ENCODE peak calls at places on chromosomes 6 and 20, in eight cellular contexts. O is HepG2, K is left lung, M is MM.1S, Y is body of pancreas, D is A549, P is heart left ventricle, Q is cardiac muscle cell. I is an unnamed sample. For H3K4me1, the result is how much of the 10 kb centered on the place peaks cover.

GRCh38 chr20:60060593-60060992 is 102.4 kb downstream of the CDH26 start:
- DNase-seq in K (peak), M (no peak), D (no peak), P (peak), Y (no peak), Q (peak), O (no peak), I (no peak)

GRCh38 chr6:16338577-16339262 is 100.3 kb downstream of the GMPR start:
- DNase-seq in Y (peak), K (peak), O (no peak), D (peak), Q (peak), M (no peak), P (peak), I (peak)

GRCh38 chr20:50746138-50746940 is 15.0 kb downstream of the PARD6B start:
- DNase-seq in M (no peak), P (no peak), K (no peak), Q (peak), O (peak), D (no peak), Y (no peak), I (no peak)

GRCh38 chr6:10908228-10908627 is 21.4 kb downstream of the SYCP2L start:
- DNase-seq in D (no peak), K (no peak), P (no peak), Y (no peak), Q (no peak), O (no peak), M (peak), I (no peak)

GRCh38 chr6:134534708-134535149 is 216.8 kb upstream of the SGK1 start:
- DNase-seq in D (no peak), O (no peak), K (no peak), Q (no peak), P (no peak), Y (no peak), M (no peak), I (no peak)

GRCh38 chr6:25991785-25992412 is 29.3 kb downstream of the TRIM38 start:
- DNase-seq in D (peak), P (peak), Q (peak), K (peak), O (peak), M (peak), Y (peak), I (peak)

GRCh38 chr6:46648869-46649488 is 3.6 kb downstream of the CYP39A1 start:
- DNase-seq in K (no peak), Q (no peak), M (no peak), P (no peak), O (peak), D (peak), Y (no peak), I (no peak)

GRCh38 chr6:148867851-148868250 is 121.0 kb downstream of the UST start:
- DNase-seq in O (no peak), Y (no peak), K (no peak), M (no peak), D (no peak), P (no peak), Q (no peak), I (no peak)

GRCh38 chr6:125149256-125150144 is 4.1 kb upstream of the TPD52L1 start:
- DNase-seq in K (no peak), O (no peak), M (no peak), Y (no peak), P (no peak), Q (no peak), D (no peak), I (no peak)

GRCh38 chr6:134529921-134530320 is 212.0 kb upstream of the SGK1 start:
- DNase-seq in Y (no peak), M (no peak), P (no peak), O (peak), D (peak), K (no peak), Q (no peak), I (no peak)

GRCh38 chr20:19254956-19255355 is 42.5 kb downstream of the SLC24A3 start:
- DNase-seq in P (no peak), O (no peak), Q (no peak), M (no peak), K (no peak), Y (no peak), D (no peak), I (no peak)

GRCh38 chr6:20540683-20541082 is 6.4 kb downstream of the CDKAL1 start:
- DNase-seq in K (no peak), Y (no peak), M (no peak), P (no peak), O (peak), Q (no peak), D (no peak), I (no peak)

GRCh38 chr20:57819291-57819690 is 109.5 kb upstream of the PMEPA1 start:
- DNase-seq in Y (no peak), P (no peak), D (no peak), K (no peak), Q (no peak), O (no peak), M (no peak), I (no peak)

GRCh38 chr6:74606488-74607135 is 599.2 kb downstream of the COL12A1 start:
- DNase-seq in Y (no peak), D (peak), Q (no peak), P (no peak), O (no peak), M (no peak), K (no peak), I (no peak)

GRCh38 chr20:20743511-20744169 is 31.2 kb upstream of the RALGAPA2 start:
- DNase-seq in P (peak), M (no peak), Q (peak), K (peak), Y (peak), O (peak), D (no peak), I (peak)

GRCh38 chr6:19311786-19312185 is 525.4 kb upstream of the ID4 start:
- DNase-seq in P (no peak), M (no peak), K (no peak), Q (no peak), D (no peak), O (no peak), Y (no peak), I (no peak)

GRCh38 chr6:43465978-43466377 is 10.6 kb upstream of the DLK2 start:
- DNase-seq in D (no peak), M (no peak), Q (no peak), K (no peak), O (no peak), Y (no peak), P (no peak), I (no peak)

GRCh38 chr20:4305091-4305490 is 289.7 kb upstream of the RNF24 start:
- DNase-seq in O (no peak), P (no peak), M (no peak), Y (no peak), K (no peak), D (no peak), Q (no peak), I (no peak)

GRCh38 chr6:34834789-34835518 is 43.1 kb downstream of the BLTP3A start:
- DNase-seq in O (no peak), D (peak), K (no peak), Q (no peak), Y (no peak), M (no peak), P (no peak), I (no peak)

GRCh38 chr6:111124406-111124805 is 37.1 kb downstream of the SLC16A10 start:
- DNase-seq in Q (no peak), K (no peak), O (no peak), P (no peak), D (no peak), M (no peak), Y (no peak), I (no peak)

GRCh38 chr6:30006170-30007131 is 54.6 kb upstream of the POLR1H start:
- DNase-seq in M (no peak), O (no peak), P (peak), Y (peak), Q (peak), K (peak), D (no peak), I (peak)

GRCh38 chr6:159762681-159763293 is 942 bp downstream of the ACAT2 start:
- DNase-seq in D (peak), Y (no peak), O (peak), Q (no peak), K (no peak), M (peak), P (no peak), I (peak)

GRCh38 chr6:83474309-83474708 is 38.0 kb upstream of the PRSS35 start:
- DNase-seq in Y (no peak), P (no peak), D (no peak), M (no peak), O (no peak), Q (no peak), K (no peak), I (no peak)

GRCh38 chr6:17311595-17312311 is 30.6 kb downstream of the RBM24 start:
- DNase-seq in P (peak), K (no peak), M (no peak), D (peak), O (peak), Y (no peak), Q (no peak), I (no peak)

GRCh38 chr20:50371878-50372769 is 138.1 kb upstream of the PTPN1 start:
- DNase-seq in Q (no peak), D (no peak), K (no peak), P (no peak), Y (no peak), O (peak), M (no peak), I (no peak)

GRCh38 chr20:41476013-41476441 is 109.4 kb upstream of the EMILIN3 start:
- DNase-seq in K (no peak), D (peak), Q (no peak), P (peak), Y (peak), O (no peak), M (no peak), I (no peak)

GRCh38 chr6:143286280-143286795 is 164.2 kb downstream of the ADAT2 start:
- DNase-seq in K (no peak), O (no peak), Y (no peak), Q (no peak), D (no peak), M (no peak), P (no peak), I (no peak)

GRCh38 chr6:108835218-108835850 is 12.9 kb upstream of the ARMC2 start:
- DNase-seq in P (peak), Q (peak), O (peak), K (peak), M (peak), Y (peak), D (peak), I (peak)

GRCh38 chr6:169424821-169425240 is 171.2 kb upstream of the THBS2 start:
- DNase-seq in O (no peak), Q (no peak), K (no peak), M (no peak), D (no peak), Y (peak), P (no peak), I (no peak)

GRCh38 chr6:6179858-6180257 is 140.6 kb downstream of the F13A1 start:
- DNase-seq in O (no peak), Y (no peak), P (no peak), K (no peak), Q (no peak), M (no peak), D (peak), I (no peak)

GRCh38 chr6:24026050-24026449 is 100.0 kb upstream of the NRSN1 start:
- DNase-seq in D (no peak), Y (no peak), Q (no peak), P (no peak), O (no peak), K (no peak), M (no peak), I (no peak)

GRCh38 chr6:170094686-170095272 is 196.1 kb downstream of the DLL1 start:
- DNase-seq in P (no peak), Q (no peak), M (no peak), D (no peak), K (no peak), Y (peak), O (no peak), I (peak)

GRCh38 chr6:45661667-45662066 is 283.9 kb upstream of the SUPT3H start:
- DNase-seq in Y (no peak), P (no peak), D (no peak), K (no peak), O (no peak), M (no peak), Q (no peak), I (no peak)

GRCh38 chr6:148890091-148890490 is 143.3 kb downstream of the UST start:
- DNase-seq in M (no peak), D (no peak), O (no peak), Y (no peak), K (no peak), P (no peak), Q (no peak), I (no peak)

GRCh38 chr20:47679462-47679861 is 105.8 kb downstream of the SULF2 start:
- DNase-seq in P (no peak), M (no peak), K (no peak), O (no peak), Y (no peak), D (no peak), Q (no peak), I (no peak)

GRCh38 chr6:3427740-3428085 is 29.1 kb downstream of the SLC22A23 start:
- DNase-seq in P (peak), K (no peak), O (no peak), D (no peak), Y (peak), M (no peak), Q (no peak), I (no peak)

GRCh38 chr6:53960311-53960710 is 150.9 kb upstream of the MLIP start:
- DNase-seq in M (no peak), K (no peak), Q (no peak), D (no peak), O (no peak), P (no peak), Y (no peak), I (no peak)

GRCh38 chr6:7219310-7219709 is 93.7 kb downstream of the SSR1 start:
- DNase-seq in Q (no peak), O (peak), K (no peak), P (peak), D (no peak), Y (peak), M (no peak), I (no peak)

DNA sequence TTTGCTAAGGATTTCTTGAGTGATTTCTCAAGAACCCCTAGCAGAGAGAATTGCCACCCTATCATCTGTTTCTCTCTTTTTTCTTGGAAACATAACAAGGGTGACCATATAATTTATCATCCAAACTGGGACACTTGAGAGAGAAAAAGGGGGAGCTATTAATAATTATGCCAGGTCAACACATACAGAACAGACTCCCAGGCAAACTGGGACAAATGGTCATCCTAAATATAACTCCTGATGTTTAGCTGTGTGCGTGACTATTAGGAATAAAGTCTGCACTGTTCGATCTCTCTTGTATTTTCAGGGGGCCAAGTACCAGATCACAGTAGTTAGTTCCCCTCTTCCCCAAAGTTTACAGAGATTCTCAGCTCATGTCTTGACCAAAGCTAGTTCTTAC is 11.7 kb upstream of the HS3ST5 start:
- DNase-seq in O (no peak), P (no peak), K (no peak), D (no peak), Q (no peak), Y (no peak), M (no peak), I (no peak)
- H3K4me1 ChIP-seq in O (under half), P (under half), K (under half), D (under half), Q (under half), Y (under half), M (under half), I (under half)

GRCh38 chr6:154227862-154228520 is 128.6 kb downstream of the IPCEF1 start:
- DNase-seq in O (no peak), Q (no peak), K (no peak), D (no peak), M (no peak), Y (no peak), P (no peak), I (no peak)
- TF ChIP-seq CTCF in O (no peak), Q (no peak), K (no peak), D (no peak), M (no peak), Y (no peak), P (no peak), I (no peak)

GRCh38 chr6:2221724-2222274 is 23.6 kb downstream of the GMDS start:
- DNase-seq in O (no peak), M (peak), Q (no peak), P (no peak), K (no peak), D (no peak), Y (no peak), I (no peak)
- H3K4me3 ChIP-seq in O (no peak), M (peak), Q (no peak), P (peak), K (peak), D (peak), Y (peak), I (peak)

GRCh38 chr20:17587831-17588230 is 18.0 kb downstream of the DSTN start:
- DNase-seq in O (no peak), K (no peak), M (no peak), P (no peak), D (no peak), Y (no peak), Q (no peak), I (no peak)

GRCh38 chr20:17586250-17586649 is 16.4 kb downstream of the DSTN start:
- DNase-seq in P (no peak), Q (no peak), M (no peak), K (no peak), O (no peak), D (no peak), Y (no peak), I (no peak)

GRCh38 chr20:17584684-17585083 is 14.8 kb downstream of the DSTN start:
- DNase-seq in O (no peak), Y (no peak), D (no peak), Q (no peak), P (no peak), M (no peak), K (no peak), I (no peak)

GRCh38 chr20:17589161-17589834 is 19.4 kb downstream of the DSTN start:
- DNase-seq in Q (no peak), Y (no peak), D (no peak), K (no peak), M (no peak), P (no peak), O (no peak), I (no peak)

GRCh38 chr20:17587148-17587547 is 17.3 kb downstream of the DSTN start:
- DNase-seq in O (no peak), P (no peak), M (no peak), Q (no peak), Y (no peak), K (no peak), D (no peak), I (no peak)
- H3K4me1 ChIP-seq in O (under half), P (under half), M (under half), Q (half or more), Y (half or more), K (under half), D (half or more), I (half or more)

GRCh38 chr6:167272156-167272555 is 19.0 kb upstream of the UNC93A start:
- DNase-seq in K (no peak), P (no peak), Y (no peak), M (no peak), D (no peak), Q (no peak), O (no peak), I (no peak)

GRCh38 chr6:167268683-167269280 is 22.3 kb upstream of the UNC93A start:
- DNase-seq in Q (no peak), P (no peak), D (no peak), K (no peak), O (peak), M (no peak), Y (no peak), I (no peak)

GRCh38 chr6:167272618-167273379 is 18.3 kb upstream of the UNC93A start:
- DNase-seq in P (no peak), Q (no peak), Y (no peak), D (no peak), M (no peak), K (no peak), O (no peak), I (no peak)

GRCh38 chr6:167270499-167271307 is 20.4 kb upstream of the UNC93A start:
- DNase-seq in D (no peak), Q (no peak), K (no peak), M (no peak), P (no peak), O (no peak), Y (no peak), I (no peak)

GRCh38 chr6:167267896-167268528 is 23.1 kb upstream of the UNC93A start:
- DNase-seq in D (no peak), Y (no peak), M (no peak), Q (no peak), K (no peak), O (no peak), P (no peak), I (no peak)
- TF ChIP-seq CTCF in D (no peak), Y (no peak), M (no peak), Q (no peak), K (no peak), O (no peak), P (no peak), I (no peak)

I was measured in suprapubic skin.